ENCODE peak calls at places on chromosomes 12 and 14, in four cellular contexts. K is GM23338, U is mammary epithelial cell, D is PC-9. X is an unnamed sample.
A peak's percentile ranks its signal among the peaks of the same experiment; 100 is the strongest.

GRCh38 chr12:80598004-80598606 is 109.3 kb upstream of the MYF6 start:
- DNase-seq in K (peak; percentile 59), U (peak; percentile 53), D (no peak), X (peak; percentile 30)

GRCh38 chr14:95442633-95443021 is 73.8 kb downstream of the SYNE3 start:
- DNase-seq in K (peak; percentile 85), U (peak; percentile 56), D (peak; percentile 56), X (peak; percentile 92)

GRCh38 chr12:110039085-110039807 is 9.1 kb downstream of the C12orf76 start:
- DNase-seq in K (peak; percentile 27), U (peak; percentile 76), D (peak; percentile 99), X (peak; percentile 80)

GRCh38 chr14:64541971-64542838 is 1.7 kb downstream of the HSPA2 start:
- DNase-seq in K (peak; percentile 60), U (no peak), D (no peak), X (no peak)

GRCh38 chr14:98622208-98623051 is 649.6 kb downstream of the BCL11B start:
- DNase-seq in K (no peak), U (peak; percentile 18), D (no peak), X (no peak)

GRCh38 chr12:92144631-92145480 is 790 bp downstream of the BTG1 start:
- DNase-seq in K (peak; percentile 40), U (peak; percentile 67), D (peak; percentile 89), X (peak; percentile 50)

GRCh38 chr14:74605531-74606223 is 6.4 kb downstream of the LTBP2 start:
- DNase-seq in K (no peak), U (no peak), D (no peak), X (no peak)

GRCh38 chr12:3685813-3686212 is 67.1 kb downstream of the CRACR2A start:
- DNase-seq in K (no peak), U (no peak), D (no peak), X (no peak)

GRCh38 chr12:52521581-52522266 is 1.5 kb upstream of the KRT5 start:
- DNase-seq in K (peak; percentile 8), U (peak; percentile 93), D (peak; percentile 97), X (no peak)

GRCh38 chr14:23354990-23355389 is 2.3 kb upstream of the SLC22A17 start:
- DNase-seq in K (no peak), U (no peak), D (no peak), X (no peak)

GRCh38 chr14:23353433-23353780 is 720 bp upstream of the SLC22A17 start:
- DNase-seq in K (no peak), U (no peak), D (no peak), X (no peak)

GRCh38 chr14:23352506-23353432 is at the start of gene SLC22A17:
- DNase-seq in K (peak; percentile 96), U (peak; percentile 60), D (no peak), X (peak; percentile 93)

GRCh38 chr14:23349156-23349845 is 3.4 kb downstream of the SLC22A17 start:
- DNase-seq in K (no peak), U (no peak), D (no peak), X (no peak)

DNA sequence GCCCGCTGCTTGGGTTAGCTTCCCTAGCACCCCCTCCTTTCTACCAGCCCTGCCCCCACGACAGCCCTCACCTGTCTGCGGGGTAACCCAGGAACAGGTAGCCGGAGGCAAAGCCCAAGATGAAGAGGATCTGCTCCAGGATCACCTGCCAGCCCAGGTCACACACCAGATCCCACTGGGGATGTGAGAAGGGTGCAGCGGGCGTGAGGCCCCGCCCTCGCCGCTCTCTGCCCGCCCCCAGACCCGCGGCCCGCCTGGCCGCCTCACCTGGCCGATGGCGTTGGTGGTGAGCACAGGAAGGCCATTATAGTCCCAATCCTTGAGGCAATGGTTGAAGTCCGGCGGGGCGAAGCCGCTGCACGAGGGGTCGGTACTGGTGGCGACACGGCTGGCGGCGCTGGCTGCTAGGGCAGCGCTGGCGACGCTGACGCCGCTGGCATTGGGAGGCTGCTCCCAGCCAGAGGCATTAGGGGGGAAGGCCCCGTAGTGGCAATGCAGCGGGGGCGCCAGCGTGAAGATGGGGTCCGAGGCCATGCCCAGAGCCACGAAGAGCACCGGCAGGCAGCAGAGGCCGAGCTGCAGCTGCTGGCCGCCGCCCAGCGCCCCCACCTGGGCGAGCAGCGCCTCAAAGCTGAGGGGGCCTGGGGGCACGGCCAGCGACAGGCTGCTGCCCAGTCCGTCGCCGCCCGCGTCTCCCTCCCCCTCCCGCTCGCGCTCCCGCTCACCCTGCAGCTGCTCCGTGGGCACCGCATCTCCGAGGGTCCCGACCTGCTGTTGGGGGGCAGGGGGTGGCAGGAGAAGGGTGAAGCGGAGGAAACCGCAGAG is 794 bp downstream of the SLC22A17 start:
- DNase-seq in K (peak; percentile 67), U (no peak), D (no peak), X (peak; percentile 42)
- TF ChIP-seq EZH2 in K (no peak), U (no peak), D (no peak), X (no peak)

DNA sequence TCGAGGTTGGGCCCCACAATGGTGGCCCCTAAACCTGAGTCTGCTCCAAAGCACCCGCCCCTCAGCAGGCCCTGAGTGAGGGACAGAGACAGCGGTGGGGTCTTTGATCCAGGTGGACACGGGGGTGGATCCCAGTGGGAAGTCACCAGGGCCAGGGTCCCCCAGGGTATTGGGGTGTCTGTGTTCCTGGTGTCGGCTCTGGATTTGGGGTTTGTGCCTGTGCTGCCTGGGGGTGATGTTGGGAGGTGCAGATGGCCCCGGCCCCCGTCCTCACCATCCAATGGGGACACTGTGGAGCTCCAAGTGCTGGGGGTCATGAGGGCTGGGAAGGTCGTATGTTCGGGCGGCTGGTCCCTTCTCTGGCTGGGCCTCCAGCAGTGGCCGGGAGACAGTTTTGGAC is 354.2 kb downstream of the TMEM121 start:
- DNase-seq in K (no peak), U (no peak), D (no peak), X (no peak)
- H3K4me3 ChIP-seq in K (no peak overlapping the region), U (no peak overlapping the region), D (no peak overlapping the region), X (no peak overlapping the region)

GRCh38 chr14:77139022-77139421 is 2.6 kb downstream of the ZDHHC22 start:
- DNase-seq in K (no peak), U (no peak), D (no peak), X (no peak)

GRCh38 chr14:77140937-77141591 is 527 bp downstream of the ZDHHC22 start:
- DNase-seq in K (peak; percentile 87), U (peak; percentile 37), D (no peak), X (peak; percentile 57)

GRCh38 chr14:77141592-77142288 is at the start of gene ZDHHC22:
- DNase-seq in K (peak; percentile 79), U (no peak), D (no peak), X (no peak)

GRCh38 chr14:77140343-77140936 is 1.2 kb downstream of the ZDHHC22 start:
- DNase-seq in K (no peak), U (no peak), D (no peak), X (no peak)

GRCh38 chr14:77139540-77140342 is 1.9 kb downstream of the ZDHHC22 start:
- DNase-seq in K (peak; percentile 95), U (no peak), D (no peak), X (peak; percentile 64)
- TF ChIP-seq EZH2 in K (no peak), U (no peak), D (no peak), X (no peak)

GRCh38 chr14:23071244-23071974 is 14.1 kb upstream of the CDH24 start:
- DNase-seq in K (peak; percentile 95), U (peak; percentile 82), D (peak; percentile 75), X (peak; percentile 94)

GRCh38 chr14:23068792-23069412 is 11.6 kb upstream of the CDH24 start:
- DNase-seq in K (peak; percentile 96), U (peak; percentile 83), D (peak; percentile 72), X (peak; percentile 94)

GRCh38 chr14:23070262-23071129 is 13.2 kb upstream of the CDH24 start:
- DNase-seq in K (no peak), U (no peak), D (no peak), X (no peak)

GRCh38 chr14:23067847-23068791 is 10.8 kb upstream of the CDH24 start:
- DNase-seq in K (no peak), U (no peak), D (no peak), X (no peak)

DNA sequence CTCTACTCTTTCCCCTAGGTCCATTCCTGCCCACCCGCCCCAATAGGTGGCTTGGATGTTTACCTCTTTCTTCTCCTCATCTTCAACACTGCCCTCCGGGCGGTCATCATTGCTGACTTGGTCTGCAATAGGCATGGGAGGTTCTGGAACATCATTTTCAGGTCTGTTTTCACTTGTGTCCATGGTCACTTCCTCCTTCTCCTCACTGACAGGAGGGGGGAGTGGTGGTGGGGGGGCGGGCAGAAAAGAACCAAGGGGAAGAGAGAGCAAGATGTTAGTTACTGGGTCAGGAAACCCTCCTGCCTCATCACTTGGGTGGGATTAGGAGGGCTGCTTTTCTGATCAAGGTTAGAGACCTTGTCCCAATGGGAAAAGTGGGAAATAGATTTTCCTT is 12.1 kb upstream of the CDH24 start:
- DNase-seq in K (no peak), U (no peak), D (no peak), X (no peak)
- H3K4me3 ChIP-seq in K (peak overlapping the region; percentile 35), U (no peak overlapping the region), D (no peak overlapping the region), X (no peak overlapping the region)

GRCh38 chr12:67637718-67638117 is 10.8 kb upstream of the DYRK2 start:
- DNase-seq in K (no peak), U (no peak), D (no peak), X (no peak)
- TF ChIP-seq EZH2 in K (no peak), U (no peak), D (no peak), X (no peak)

DNA sequence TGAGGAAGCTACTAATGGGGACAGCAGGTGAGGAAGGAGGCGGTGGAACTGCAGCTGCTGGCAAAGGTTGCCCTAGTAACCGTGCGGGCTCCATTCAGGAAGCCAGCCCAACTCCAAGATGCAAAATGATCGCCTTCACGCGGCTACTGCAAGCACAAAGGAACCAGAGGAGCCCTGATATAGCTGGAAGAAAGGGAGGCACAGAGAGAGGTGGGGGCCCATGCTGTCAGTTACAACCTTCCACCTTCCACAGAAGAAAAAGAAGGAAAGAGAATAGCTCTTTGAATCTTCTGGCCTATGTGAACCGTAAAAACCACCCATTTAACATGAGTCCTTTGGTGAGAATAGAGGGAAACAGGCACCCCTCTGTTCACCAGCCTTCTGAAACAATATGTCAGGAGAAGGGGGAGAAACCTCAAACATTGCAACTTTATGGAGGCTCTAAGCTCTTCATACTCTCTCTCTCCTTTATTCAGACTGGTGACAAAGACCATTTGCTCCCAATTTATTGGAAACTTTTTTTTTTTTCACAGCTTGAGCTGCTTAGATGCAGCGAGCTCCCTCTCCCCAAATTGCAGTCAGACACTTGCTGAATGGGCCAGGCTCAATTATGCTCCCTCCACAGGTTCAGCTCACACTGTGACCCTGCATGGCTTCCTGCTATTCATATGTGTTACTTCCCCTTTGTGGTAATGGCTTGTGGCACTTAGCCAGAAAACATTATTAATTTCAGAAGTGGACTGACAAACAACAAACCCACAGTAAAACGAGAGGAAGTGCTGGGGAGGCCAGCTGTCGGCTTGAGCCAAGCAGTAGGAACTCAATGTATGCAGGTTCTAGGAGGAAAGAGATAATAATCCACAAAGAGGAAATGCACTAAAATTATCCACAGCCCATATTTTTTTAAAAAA is 6.2 kb downstream of the DUSP6 start:
- DNase-seq in K (peak; percentile 90), U (peak; percentile 82), D (peak; percentile 67), X (no peak)
- H3K4me3 ChIP-seq in K (peak overlapping the region; percentile 44), U (no peak overlapping the region), D (peak overlapping the region; percentile 77), X (no peak overlapping the region)

DNA sequence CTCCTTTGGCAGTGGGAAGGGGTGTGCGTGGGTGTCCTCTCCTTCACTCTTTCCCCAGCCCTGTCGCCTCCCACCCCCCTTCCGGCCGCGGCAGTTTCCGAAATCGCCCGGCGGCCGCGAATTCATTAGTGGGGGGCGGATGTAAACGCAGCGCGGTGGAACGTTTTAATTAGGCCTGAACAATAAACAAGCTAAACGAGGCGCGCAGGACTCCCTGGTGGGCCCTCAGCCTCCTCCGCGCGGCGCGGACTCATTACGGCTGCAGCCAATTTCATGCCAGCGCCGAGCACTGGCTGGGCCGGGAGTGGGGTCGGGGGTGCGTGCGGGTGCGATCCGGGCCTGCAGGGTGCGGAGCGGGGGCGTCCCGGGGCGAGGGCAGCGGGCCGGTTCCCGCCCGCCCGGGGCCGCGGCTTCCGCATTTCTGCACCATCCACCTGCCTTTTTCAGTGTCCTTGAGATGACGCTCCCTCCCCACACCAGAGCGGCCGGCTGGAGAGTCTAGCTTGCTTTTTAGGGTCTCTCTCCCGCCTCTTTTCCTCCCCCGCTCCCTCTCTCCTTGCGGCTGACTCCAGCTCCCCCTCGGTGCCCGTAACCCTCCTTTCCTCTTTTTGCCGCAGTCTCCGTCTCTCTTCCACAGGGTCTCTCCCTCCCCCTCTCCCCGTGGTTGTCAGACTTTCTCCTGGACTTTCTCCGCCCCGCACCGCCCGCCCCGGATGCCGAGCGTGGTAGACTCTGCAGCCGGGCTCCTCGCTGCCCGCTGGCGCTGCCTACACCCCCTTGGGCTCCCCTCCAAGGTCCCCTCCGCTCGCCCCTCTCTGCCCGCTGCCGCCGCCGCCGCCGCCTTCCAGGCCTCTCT is at the start of gene CISTR:
- DNase-seq in K (peak; percentile 80), U (no peak), D (no peak), X (peak; percentile 36)
- TF ChIP-seq EZH2 in K (peak; percentile 83), U (no peak), D (no peak), X (peak; percentile 94)